ENCODE peak calls at places on chromosomes 4 and X, in five cellular contexts. One of them, this sample, is unnamed.

GRCh38 chrX:69556094-69557011 is 52.2 kb downstream of the NALF2 start:
- DNase-seq in NB4: peak
- DNase-seq in HepG2: peak
- DNase-seq in A549: peak
- DNase-seq in K562: peak
- DNase-seq in this sample: no peak

GRCh38 chr4:126748736-126749135 is 884.0 kb upstream of the INTU start:
- DNase-seq in NB4: no peak
- DNase-seq in HepG2: no peak
- DNase-seq in A549: no peak
- DNase-seq in K562: no peak
- DNase-seq in this sample: no peak

GRCh38 chr4:100208964-100209363 is 18.7 kb upstream of the DDIT4L start:
- DNase-seq in NB4: no peak
- DNase-seq in HepG2: no peak
- DNase-seq in A549: no peak
- DNase-seq in K562: no peak
- DNase-seq in this sample: no peak

GRCh38 chrX:6291444-6291843 is 62.8 kb upstream of the NLGN4X start:
- DNase-seq in NB4: no peak
- DNase-seq in HepG2: no peak
- DNase-seq in A549: no peak
- DNase-seq in K562: no peak
- DNase-seq in this sample: no peak

GRCh38 chr4:28092610-28093009 is 1232.0 kb downstream of the STIM2 start:
- DNase-seq in NB4: no peak
- DNase-seq in HepG2: no peak
- DNase-seq in A549: no peak
- DNase-seq in K562: no peak
- DNase-seq in this sample: no peak

GRCh38 chrX:119466970-119467369 is 1.3 kb upstream of the SLC25A5 start:
- DNase-seq in NB4: no peak
- DNase-seq in HepG2: no peak
- DNase-seq in A549: no peak
- DNase-seq in K562: no peak
- DNase-seq in this sample: no peak

GRCh38 chrX:47649781-47650163 is 591 bp downstream of the ELK1 start:
- DNase-seq in NB4: no peak
- DNase-seq in HepG2: no peak
- DNase-seq in A549: no peak
- DNase-seq in K562: no peak
- DNase-seq in this sample: no peak

GRCh38 chrX:125202486-125203378 is 116.9 kb upstream of the TEX13C start:
- DNase-seq in NB4: no peak
- DNase-seq in HepG2: no peak
- DNase-seq in A549: no peak
- DNase-seq in K562: no peak
- DNase-seq in this sample: no peak

GRCh38 chr4:170025523-170026252 is 507 bp downstream of the MFAP3L start:
- DNase-seq in NB4: no peak
- DNase-seq in HepG2: no peak
- DNase-seq in A549: peak
- DNase-seq in K562: no peak
- DNase-seq in this sample: no peak

GRCh38 chr4:6322067-6322760 is 52.6 kb downstream of the WFS1 start:
- DNase-seq in NB4: no peak
- DNase-seq in HepG2: no peak
- DNase-seq in A549: no peak
- DNase-seq in K562: no peak
- DNase-seq in this sample: no peak

GRCh38 chr4:146165840-146166239 is 9.7 kb upstream of the LSM6 start:
- DNase-seq in NB4: no peak
- DNase-seq in HepG2: no peak
- DNase-seq in A549: no peak
- DNase-seq in K562: no peak
- DNase-seq in this sample: no peak

GRCh38 chr4:174457468-174457867 is 64.8 kb downstream of the HPGD start:
- DNase-seq in NB4: no peak
- DNase-seq in HepG2: no peak
- DNase-seq in A549: no peak
- DNase-seq in K562: no peak
- DNase-seq in this sample: no peak
- TF ChIP-seq MYC in NB4: no peak
- TF ChIP-seq MYC in HepG2: no peak
- TF ChIP-seq MYC in A549: no peak
- TF ChIP-seq MYC in K562: no peak
- TF ChIP-seq MYC in this sample: no peak

GRCh38 chr4:149183638-149184037 is 632.0 kb downstream of the IQCM start:
- DNase-seq in NB4: no peak
- DNase-seq in HepG2: no peak
- DNase-seq in A549: no peak
- DNase-seq in K562: no peak
- DNase-seq in this sample: no peak
- TF ChIP-seq MYC in NB4: no peak
- TF ChIP-seq MYC in HepG2: no peak
- TF ChIP-seq MYC in A549: no peak
- TF ChIP-seq MYC in K562: no peak
- TF ChIP-seq MYC in this sample: no peak

GRCh38 chr4:158809611-158810486 is 41.0 kb downstream of the FNIP2 start:
- DNase-seq in NB4: peak
- DNase-seq in HepG2: no peak
- DNase-seq in A549: no peak
- DNase-seq in K562: peak
- DNase-seq in this sample: peak

GRCh38 chr4:158811216-158811540 is 42.4 kb downstream of the FNIP2 start:
- DNase-seq in NB4: no peak
- DNase-seq in HepG2: no peak
- DNase-seq in A549: no peak
- DNase-seq in K562: no peak
- DNase-seq in this sample: no peak

GRCh38 chr4:158812133-158812532 is 43.3 kb downstream of the FNIP2 start:
- DNase-seq in NB4: no peak
- DNase-seq in HepG2: no peak
- DNase-seq in A549: no peak
- DNase-seq in K562: no peak
- DNase-seq in this sample: no peak

GRCh38 chr4:158811704-158812103 is 42.9 kb downstream of the FNIP2 start:
- DNase-seq in NB4: peak
- DNase-seq in HepG2: no peak
- DNase-seq in A549: no peak
- DNase-seq in K562: peak
- DNase-seq in this sample: no peak

DNA sequence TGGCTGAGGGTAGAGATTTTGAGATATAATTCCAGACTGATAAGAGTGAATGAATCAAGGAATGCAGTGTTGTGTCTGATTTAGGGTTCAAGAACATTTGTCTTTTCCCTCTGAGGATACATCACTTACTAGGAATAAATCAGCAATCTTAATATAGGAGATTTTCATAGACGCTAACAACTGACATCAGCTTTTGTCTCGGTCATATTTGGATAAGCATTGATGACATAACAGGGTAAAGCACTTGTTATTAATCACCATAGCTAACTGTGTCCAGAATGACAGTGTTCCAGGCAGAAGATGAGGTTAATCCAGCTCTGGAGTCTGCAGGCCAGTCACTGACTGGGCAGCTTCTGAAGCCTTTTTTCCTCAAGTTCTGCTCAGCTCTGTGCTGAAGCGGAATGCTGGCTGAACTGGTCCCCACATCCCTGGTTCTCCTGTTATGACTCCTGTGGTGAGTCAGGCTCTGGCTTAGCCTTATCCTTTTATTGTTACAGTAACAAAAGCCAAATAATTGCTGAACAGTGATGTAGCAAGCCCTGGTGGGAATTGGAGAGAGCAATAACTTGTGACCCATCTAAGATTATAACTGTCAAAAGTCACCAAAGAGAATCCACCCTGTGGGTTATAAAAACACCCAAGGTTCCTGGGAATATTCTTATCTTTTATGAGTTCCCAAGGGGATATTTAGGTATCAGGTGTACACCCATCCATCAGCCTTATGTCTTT is 41.8 kb downstream of the FNIP2 start:
- DNase-seq in NB4: no peak
- DNase-seq in HepG2: no peak
- DNase-seq in A549: no peak
- DNase-seq in K562: no peak
- DNase-seq in this sample: peak
- TF ChIP-seq MYC in NB4: no peak
- TF ChIP-seq MYC in HepG2: no peak
- TF ChIP-seq MYC in A549: no peak
- TF ChIP-seq MYC in K562: no peak
- TF ChIP-seq MYC in this sample: no peak

GRCh38 chr4:2243682-2244380 is 1.9 kb upstream of the HAUS3 start:
- DNase-seq in NB4: peak
- DNase-seq in HepG2: peak
- DNase-seq in A549: peak
- DNase-seq in K562: peak
- DNase-seq in this sample: no peak
- TF ChIP-seq MYC in NB4: no peak
- TF ChIP-seq MYC in HepG2: no peak
- TF ChIP-seq MYC in A549: no peak
- TF ChIP-seq MYC in K562: no peak
- TF ChIP-seq MYC in this sample: no peak

GRCh38 chr4:105058177-105058812 is 88.4 kb upstream of the TET2 start:
- DNase-seq in NB4: peak
- DNase-seq in HepG2: no peak
- DNase-seq in A549: no peak
- DNase-seq in K562: peak
- DNase-seq in this sample: no peak

GRCh38 chr4:105060628-105061027 is 86.0 kb upstream of the TET2 start:
- DNase-seq in NB4: peak
- DNase-seq in HepG2: no peak
- DNase-seq in A549: no peak
- DNase-seq in K562: no peak
- DNase-seq in this sample: no peak

GRCh38 chr4:105061136-105061696 is 85.5 kb upstream of the TET2 start:
- DNase-seq in NB4: peak
- DNase-seq in HepG2: peak
- DNase-seq in A549: no peak
- DNase-seq in K562: peak
- DNase-seq in this sample: peak

GRCh38 chr4:105059337-105059736 is 87.3 kb upstream of the TET2 start:
- DNase-seq in NB4: peak
- DNase-seq in HepG2: no peak
- DNase-seq in A549: no peak
- DNase-seq in K562: no peak
- DNase-seq in this sample: no peak

DNA sequence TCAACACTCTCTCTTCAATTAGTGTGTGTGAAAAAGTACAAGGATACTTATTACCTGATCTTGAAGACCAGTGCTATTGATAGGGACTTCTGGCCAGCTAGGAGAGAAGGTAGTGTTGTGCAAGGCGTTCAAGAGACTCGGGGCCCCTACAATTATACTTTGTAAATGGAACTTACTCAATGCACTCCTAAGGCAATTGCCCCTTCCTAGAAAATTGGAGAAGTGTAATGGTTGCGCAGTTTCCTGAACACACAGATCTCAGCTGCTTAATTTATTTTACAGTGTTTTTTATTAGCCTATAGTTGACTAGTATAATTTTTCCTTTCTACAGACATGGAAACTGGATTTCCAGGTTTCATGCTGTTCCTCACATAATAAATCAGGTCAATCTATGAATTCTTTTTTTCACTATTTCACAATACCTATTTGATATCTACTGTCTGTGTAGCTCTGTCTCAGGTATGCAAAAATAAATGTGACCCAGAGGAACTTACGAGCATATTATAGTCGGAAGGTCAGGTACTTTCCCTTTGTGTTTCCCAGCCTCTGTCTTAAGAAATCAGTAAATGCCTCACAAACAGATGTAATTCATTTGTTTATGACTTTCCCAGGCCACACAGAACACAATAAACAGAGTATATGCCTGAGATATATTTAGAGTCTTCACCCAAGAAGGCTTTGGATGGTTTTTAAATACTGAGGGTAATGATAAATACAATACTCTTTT is 89.1 kb upstream of the TET2 start:
- DNase-seq in NB4: peak
- DNase-seq in HepG2: no peak
- DNase-seq in A549: no peak
- DNase-seq in K562: no peak
- DNase-seq in this sample: no peak
- TF ChIP-seq MYC in NB4: no peak
- TF ChIP-seq MYC in HepG2: no peak
- TF ChIP-seq MYC in A549: no peak
- TF ChIP-seq MYC in K562: no peak
- TF ChIP-seq MYC in this sample: no peak

DNA sequence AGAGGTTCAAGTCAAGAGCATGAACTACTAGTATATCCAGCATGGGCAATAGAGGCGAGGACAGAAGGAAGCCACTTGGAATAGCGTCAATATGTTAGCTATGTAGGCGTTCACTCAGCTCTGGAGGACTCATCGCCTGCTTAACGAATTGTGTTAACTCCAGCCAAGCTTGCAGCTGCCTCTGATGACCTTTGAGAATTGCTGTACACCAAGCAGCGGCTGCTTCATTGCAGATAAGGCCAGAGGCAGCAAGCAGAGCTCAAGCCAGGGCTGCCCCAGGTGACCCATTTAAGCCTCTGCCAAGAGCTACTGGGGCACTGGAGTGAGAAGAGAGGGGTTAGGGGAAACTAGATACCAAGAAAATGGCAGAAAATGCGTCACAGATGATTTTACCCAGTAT is 160.2 kb upstream of the IGFBP7 start:
- DNase-seq in NB4: no peak
- DNase-seq in HepG2: no peak
- DNase-seq in A549: no peak
- DNase-seq in K562: peak
- DNase-seq in this sample: peak
- TF ChIP-seq MYC in NB4: no peak
- TF ChIP-seq MYC in HepG2: no peak
- TF ChIP-seq MYC in A549: no peak
- TF ChIP-seq MYC in K562: no peak
- TF ChIP-seq MYC in this sample: no peak

This sample was measured in endothelial cell of umbilical vein.